ENCODE peak calls at places on chromosomes 11 and 22, in seven cellular contexts. Z is Panc1, Y is GM12878, L is upper lobe of left lung, C is HepG2, D is HCT116, N is K562. T is an unnamed sample.

GRCh38 chr11:19728436-19728835 is 15.8 kb downstream of the NAV2 start:
- ATAC-seq in N (no peak), D (no peak), C (no peak), Z (no peak), Y (no peak), L (peak), T (peak)

GRCh38 chr22:40107756-40108437 is 69.8 kb upstream of the TNRC6B start:
- ATAC-seq in D (no peak), Y (no peak), C (no peak), N (no peak), L (peak), Z (peak), T (no peak)

GRCh38 chr11:58727415-58727797 is 4.3 kb downstream of the GLYAT start:
- ATAC-seq in Z (no peak), C (no peak), N (peak), D (no peak), L (no peak), Y (no peak), T (no peak)

GRCh38 chr11:2427721-2428321 is 16.5 kb downstream of the TRPM5 start:
- ATAC-seq in Y (no peak), Z (peak), N (peak), L (no peak), C (peak), D (peak), T (no peak)

GRCh38 chr11:17570034-17570433 is 23.0 kb downstream of the OTOG start:
- ATAC-seq in L (no peak), C (no peak), Z (no peak), N (no peak), Y (no peak), D (no peak), T (no peak)

GRCh38 chr11:111932605-111932938 is 4.6 kb upstream of the DIXDC1 start:
- ATAC-seq in L (no peak), Z (no peak), N (no peak), Y (no peak), D (no peak), C (no peak), T (no peak)

GRCh38 chr22:17751596-17751995 is 22.7 kb downstream of the BID start:
- ATAC-seq in Z (no peak), D (no peak), Y (no peak), N (no peak), L (no peak), C (peak), T (no peak)

GRCh38 chr22:22043296-22044078 is 60.9 kb upstream of the TOP3B start:
- ATAC-seq in L (no peak), Y (peak), N (peak), C (no peak), D (no peak), Z (no peak), T (no peak)

GRCh38 chr22:35733742-35734516 is 16.3 kb downstream of the APOL5 start:
- ATAC-seq in C (peak), Z (no peak), Y (no peak), L (peak), N (no peak), D (no peak), T (peak)

GRCh38 chr22:39205344-39206021 is 39.3 kb downstream of the PDGFB start:
- ATAC-seq in Z (peak), C (peak), L (peak), Y (peak), N (peak), D (peak), T (peak)

GRCh38 chr11:111792955-111793500 is 26.8 kb upstream of the PPP2R1B start:
- ATAC-seq in Y (no peak), Z (no peak), L (no peak), C (no peak), N (no peak), D (no peak), T (no peak)

GRCh38 chr11:43976863-43977262 is 34.4 kb downstream of the C11orf96 start:
- ATAC-seq in Z (no peak), N (no peak), D (no peak), C (no peak), L (no peak), Y (no peak), T (no peak)

GRCh38 chr22:40485813-40486610 is 115.6 kb downstream of the SGSM3 start:
- ATAC-seq in N (no peak), C (no peak), Y (no peak), Z (no peak), D (no peak), L (no peak), T (no peak)

GRCh38 chr11:4064278-4064955 is 30.2 kb upstream of the RRM1 start:
- ATAC-seq in D (peak), Y (peak), C (peak), Z (peak), L (peak), N (peak), T (no peak)

GRCh38 chr11:43289368-43289767 is 22.4 kb upstream of the API5 start:
- ATAC-seq in N (no peak), Y (no peak), C (no peak), Z (no peak), L (no peak), D (no peak), T (no peak)

GRCh38 chr11:122393209-122393850 is 262.2 kb upstream of the UBASH3B start:
- ATAC-seq in N (no peak), Y (no peak), D (no peak), Z (no peak), C (no peak), L (no peak), T (peak)

GRCh38 chr11:45097721-45098493 is 48.5 kb upstream of the PRDM11 start:
- ATAC-seq in N (peak), Z (no peak), Y (no peak), D (peak), C (no peak), L (peak), T (peak)

GRCh38 chr22:37485714-37486223 is 415 bp downstream of the MFNG start:
- ATAC-seq in D (no peak), C (no peak), L (no peak), Z (peak), N (no peak), Y (peak), T (no peak)

GRCh38 chr22:46379301-46379930 is 43.9 kb downstream of the TRMU start:
- ATAC-seq in Y (no peak), N (no peak), Z (no peak), C (peak), L (no peak), D (no peak), T (no peak)

GRCh38 chr11:7490535-7490934 is 5.2 kb downstream of the OLFML1 start:
- ATAC-seq in Z (no peak), D (no peak), Y (no peak), L (no peak), C (no peak), N (no peak), T (peak)

GRCh38 chr11:65554057-65554818 is 3.9 kb downstream of the LTBP3 start:
- ATAC-seq in Y (no peak), C (no peak), Z (no peak), L (no peak), D (no peak), N (no peak), T (no peak)

GRCh38 chr22:19022755-19023154 is 86.7 kb upstream of the PRODH start:
- ATAC-seq in Y (no peak), C (no peak), Z (no peak), N (no peak), L (no peak), D (no peak), T (no peak)

GRCh38 chr22:38104084-38104483 is 6.4 kb downstream of the BAIAP2L2 start:
- ATAC-seq in Z (no peak), N (peak), L (no peak), C (no peak), D (peak), Y (peak), T (no peak)

GRCh38 chr11:65710424-65710823 is 1.6 kb upstream of the KAT5 start:
- ATAC-seq in Y (no peak), L (no peak), N (no peak), C (no peak), D (no peak), Z (no peak), T (no peak)

GRCh38 chr11:23457641-23458040 is 597.4 kb upstream of the CCDC179 start:
- ATAC-seq in Y (no peak), Z (no peak), D (no peak), N (no peak), C (no peak), L (no peak), T (no peak)

DNA sequence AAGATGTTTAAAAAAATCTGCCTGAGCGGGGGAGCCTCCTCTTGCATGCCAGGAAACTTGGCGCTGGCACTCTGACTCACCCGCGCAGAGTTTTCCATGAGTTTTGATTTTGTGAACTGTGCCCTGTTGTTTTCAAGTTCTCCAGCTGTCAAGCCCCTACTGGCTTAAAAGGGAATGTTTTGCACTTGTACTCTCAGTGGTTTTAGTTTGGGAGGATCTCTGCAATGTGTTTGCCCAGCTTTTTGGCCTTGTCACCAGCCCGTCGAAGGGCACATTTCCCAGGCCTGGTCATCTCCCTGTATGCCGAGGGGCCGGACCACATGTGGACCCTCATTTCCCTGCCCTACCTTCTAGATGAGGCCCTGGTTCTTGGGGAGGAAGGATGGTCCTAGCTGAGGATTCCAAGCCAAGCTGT is 12.2 kb downstream of the MRGPRF start:
- ATAC-seq in Z (peak), N (peak), L (peak), Y (no peak), D (peak), C (peak), T (peak)
- TF ChIP-seq CTCF in Z (no peak), N (peak), L (peak), Y (no peak), D (no peak), C (peak), T (peak)

GRCh38 chr11:123628936-123629683 is 25.3 kb downstream of the SCN3B start:
- ATAC-seq in Y (no peak), D (no peak), Z (no peak), N (no peak), L (peak), C (no peak), T (peak)
- TF ChIP-seq POLR2AphosphoS5 in Y (no peak), D (no peak), Z (no peak), N (no peak), L (no peak), C (no peak), T (no peak)

DNA sequence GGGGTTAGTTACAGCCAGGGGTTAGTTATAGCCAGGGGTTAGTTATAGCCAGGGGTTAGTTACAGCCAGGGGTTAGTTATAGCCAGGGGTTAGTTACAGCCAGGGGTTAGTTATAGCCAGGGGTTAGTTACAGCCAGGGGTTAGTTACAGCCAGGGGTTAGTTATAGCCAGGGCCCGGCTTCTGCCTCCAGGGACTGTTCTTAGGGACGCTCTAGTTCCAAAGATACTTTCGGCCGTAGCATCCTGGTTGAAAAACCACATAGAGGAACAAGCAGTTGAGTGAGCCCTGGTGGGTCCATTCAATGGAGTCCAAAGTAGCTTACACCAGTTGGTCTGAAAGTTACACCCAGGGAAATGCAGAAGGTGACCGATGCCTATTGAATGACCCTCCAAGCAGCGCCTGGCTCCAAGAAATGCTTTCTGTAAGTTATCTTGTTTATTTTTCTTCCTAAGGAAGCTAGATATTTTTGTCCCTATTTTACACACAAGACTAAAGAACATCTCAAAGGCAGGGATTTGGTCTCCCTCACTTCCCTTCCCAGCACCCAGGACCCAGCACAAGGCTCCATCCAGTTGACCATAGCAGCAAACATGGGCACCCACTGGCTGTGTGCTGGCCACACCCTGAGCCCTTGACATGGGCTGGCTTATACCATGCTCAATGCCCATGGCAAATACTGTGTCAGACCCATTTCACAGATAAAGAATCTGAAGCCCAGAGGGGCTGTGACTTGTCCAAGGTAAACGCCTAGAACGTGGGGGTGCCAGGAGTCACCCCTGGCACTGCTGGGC is 49.7 kb upstream of the SHISAL1 start:
- ATAC-seq in Y (no peak), N (no peak), L (no peak), C (no peak), Z (no peak), D (no peak), T (no peak)
- H3K4me3 ChIP-seq in Y (no peak), N (no peak), L (no peak), C (no peak), Z (no peak), D (no peak), T (no peak)

GRCh38 chr11:75836422-75836821 is 21.4 kb downstream of the UVRAG start:
- ATAC-seq in D (no peak), Z (no peak), L (peak), N (no peak), C (no peak), Y (peak), T (no peak)

GRCh38 chr11:75834728-75835127 is 19.7 kb downstream of the UVRAG start:
- ATAC-seq in C (no peak), Y (no peak), D (no peak), N (no peak), Z (no peak), L (no peak), T (no peak)

GRCh38 chr11:75841739-75842138 is 26.7 kb downstream of the UVRAG start:
- ATAC-seq in Z (no peak), D (no peak), L (no peak), Y (no peak), C (no peak), N (no peak), T (no peak)

GRCh38 chr11:75840560-75840959 is 25.6 kb downstream of the UVRAG start:
- ATAC-seq in Z (no peak), Y (no peak), L (no peak), D (no peak), N (no peak), C (no peak), T (no peak)

DNA sequence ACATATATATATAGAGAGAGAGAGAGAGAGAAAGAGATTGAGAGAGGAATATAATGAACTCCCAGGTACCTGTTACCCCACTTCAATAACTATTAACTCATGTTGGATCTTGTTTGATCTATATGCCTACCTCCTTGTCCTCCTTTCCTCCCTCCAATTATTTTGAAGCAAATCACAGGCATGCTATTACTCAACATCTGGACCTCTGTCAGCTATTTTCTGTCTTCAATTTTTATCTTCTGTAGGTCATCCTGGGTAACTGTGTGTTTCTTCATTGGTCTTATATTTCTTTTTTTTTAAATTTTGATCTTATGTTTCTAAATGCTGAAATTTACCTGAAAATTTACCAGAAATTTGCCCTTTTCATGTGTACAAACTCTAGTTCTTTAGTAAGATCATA is 24.8 kb downstream of the UVRAG start:
- ATAC-seq in N (no peak), L (no peak), Z (no peak), Y (no peak), C (no peak), D (no peak), T (no peak)
- TF ChIP-seq CTCF in N (no peak), L (no peak), Z (no peak), Y (no peak), C (no peak), D (no peak), T (no peak)

GRCh38 chr11:34857463-34857862 is 58.7 kb downstream of the APIP start:
- ATAC-seq in D (no peak), L (no peak), Z (no peak), Y (no peak), N (no peak), C (no peak), T (no peak)
- TF ChIP-seq POLR2AphosphoS5 in D (no peak), L (no peak), Z (no peak), Y (no peak), N (no peak), C (no peak), T (no peak)

DNA sequence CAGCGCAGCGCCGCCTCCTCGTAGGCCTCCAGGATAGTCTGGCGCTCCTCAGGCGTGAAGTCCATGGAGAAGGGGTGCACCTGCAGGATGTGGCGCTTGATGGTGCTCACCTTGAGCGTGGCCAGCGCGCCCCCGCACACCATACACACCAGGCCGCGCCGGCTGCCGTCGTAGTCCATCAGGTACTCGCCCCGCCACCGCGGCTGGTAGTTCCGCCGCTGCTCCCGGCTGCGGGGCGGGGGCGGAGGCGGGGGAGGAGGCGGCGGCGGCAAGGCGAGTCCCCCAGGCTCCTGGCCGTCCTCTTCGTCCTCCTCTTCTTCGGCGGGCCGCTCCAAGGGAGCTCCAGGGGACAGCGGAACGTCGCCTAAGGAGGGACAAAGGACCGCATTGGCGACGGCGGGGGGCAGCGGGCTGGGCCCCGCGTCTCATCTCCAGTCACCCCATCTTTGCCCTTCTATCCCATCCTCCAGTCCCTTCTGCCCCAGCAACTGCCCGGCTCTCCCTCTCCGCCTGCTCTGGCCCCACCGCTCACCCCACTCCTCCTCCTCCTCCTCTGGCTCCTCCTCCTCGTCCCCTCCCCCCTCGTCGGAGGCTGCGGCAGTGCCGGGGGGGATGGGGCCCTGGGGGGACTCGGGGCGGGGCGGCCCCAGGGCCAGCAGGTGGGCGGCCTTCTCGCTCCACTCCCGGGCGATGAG is 4.9 kb downstream of the ZFTA start:
- ATAC-seq in D (no peak), N (no peak), C (no peak), Z (no peak), Y (no peak), L (peak), T (peak)
- H3K4me3 ChIP-seq in D (no peak), N (no peak), C (no peak), Z (no peak), Y (no peak), L (peak), T (peak)

GRCh38 chr22:49433717-49434611 is 393.7 kb downstream of the BRD1 start:
- ATAC-seq in Z (no peak), D (peak), Y (no peak), L (no peak), C (peak), N (no peak), T (no peak)
- TF ChIP-seq CTCF in Z (no peak), D (peak), Y (no peak), L (no peak), C (peak), N (no peak), T (no peak)

GRCh38 chr11:83641511-83641910 is 355.3 kb upstream of the CCDC90B start:
- ATAC-seq in Y (no peak), D (no peak), Z (no peak), L (peak), C (no peak), N (no peak), T (peak)
- TF ChIP-seq POLR2AphosphoS5 in Y (no peak), D (no peak), Z (no peak), L (no peak), C (no peak), N (no peak), T (peak)

GRCh38 chr11:109425554-109425953 is 3.6 kb downstream of the C11orf87 start:
- ATAC-seq in L (no peak), D (no peak), C (no peak), Z (no peak), Y (no peak), N (no peak), T (no peak)

GRCh38 chr11:109423114-109423859 is 1.3 kb downstream of the C11orf87 start:
- ATAC-seq in L (peak), D (no peak), C (peak), Y (no peak), N (no peak), Z (peak), T (no peak)

GRCh38 chr11:109424893-109425292 is 2.9 kb downstream of the C11orf87 start:
- ATAC-seq in N (no peak), Z (no peak), L (no peak), Y (no peak), C (no peak), D (no peak), T (no peak)

GRCh38 chr11:109422755-109423113 is 744 bp downstream of the C11orf87 start:
- ATAC-seq in L (peak), C (no peak), N (no peak), D (no peak), Y (no peak), Z (peak), T (no peak)

GRCh38 chr11:109423860-109424190 is 1.8 kb downstream of the C11orf87 start:
- ATAC-seq in Z (no peak), C (no peak), Y (no peak), D (no peak), L (no peak), N (no peak), T (no peak)
- H3K4me3 ChIP-seq in Z (no peak), C (no peak), Y (no peak), D (no peak), L (no peak), N (no peak), T (peak)